ENCODE peak calls at places on chromosome 19, in seven cellular contexts. D, M, Y, E, U, S and A are unnamed samples.

GRCh38 chr19:41837981-41838708 is 6.3 kb downstream of the LYPD4 start:
- DNase-seq in U (no peak), E (no peak), S (no peak), D (no peak), Y (no peak), M (no peak), A (no peak)

GRCh38 chr19:1918975-1919374 is 13.8 kb downstream of the ADAT3 start:
- DNase-seq in D (no peak), U (no peak), E (no peak), S (no peak), M (no peak), Y (no peak), A (no peak)

GRCh38 chr19:56107626-56108351 is 13.3 kb downstream of the ZNF787 start:
- DNase-seq in M (peak; percentile 58), U (no peak), E (no peak), D (no peak), Y (no peak), S (no peak), A (no peak)

GRCh38 chr19:16213076-16213475 is 15.4 kb downstream of the AP1M1 start:
- DNase-seq in M (no peak), E (no peak), Y (no peak), S (no peak), U (no peak), D (no peak), A (no peak)

GRCh38 chr19:2210206-2210605 is 25.9 kb downstream of the PLEKHJ1 start:
- DNase-seq in S (no peak), D (no peak), M (no peak), U (no peak), E (no peak), Y (no peak), A (no peak)

GRCh38 chr19:38682872-38683392 is 35.5 kb downstream of the ACTN4 start:
- DNase-seq in M (no peak), D (no peak), Y (no peak), S (no peak), U (no peak), E (no peak), A (no peak)

GRCh38 chr19:38207543-38207942 is 16.5 kb downstream of the DPF1 start:
- DNase-seq in Y (no peak), U (peak; percentile 57), D (no peak), E (no peak), M (no peak), S (no peak), A (no peak)

GRCh38 chr19:35000647-35001501 is 751 bp downstream of the GRAMD1A start:
- DNase-seq in D (no peak), M (peak; percentile 66), S (no peak), Y (peak; percentile 43), E (no peak), U (no peak), A (no peak)

GRCh38 chr19:18057557-18057956 is 29.2 kb downstream of the IL12RB1 start:
- DNase-seq in U (no peak), Y (no peak), E (no peak), M (peak; percentile 33), D (peak; percentile 49), S (no peak), A (no peak)

GRCh38 chr19:35995655-35995993 is 636 bp downstream of the SDHAF1 start:
- DNase-seq in U (peak; percentile 77), S (no peak), Y (peak; percentile 65), D (no peak), E (peak; percentile 65), M (peak; percentile 58), A (no peak)

GRCh38 chr19:7251502-7251901 is 42.7 kb downstream of the INSR start:
- DNase-seq in U (no peak), S (no peak), E (no peak), Y (no peak), M (no peak), D (no peak), A (no peak)

GRCh38 chr19:19384486-19384885 is 21.0 kb upstream of the GATAD2A start:
- DNase-seq in U (no peak), E (no peak), S (no peak), Y (no peak), M (no peak), D (no peak), A (no peak)

GRCh38 chr19:19386373-19386869 is 19.1 kb upstream of the GATAD2A start:
- DNase-seq in Y (no peak), D (no peak), E (no peak), S (no peak), U (peak; percentile 55), M (no peak), A (no peak)

GRCh38 chr19:19387108-19387507 is 18.4 kb upstream of the GATAD2A start:
- DNase-seq in M (no peak), Y (no peak), S (no peak), D (no peak), U (no peak), E (no peak), A (no peak)

GRCh38 chr19:19385900-19386339 is 19.6 kb upstream of the GATAD2A start:
- DNase-seq in S (no peak), E (no peak), Y (peak; percentile 82), D (no peak), M (no peak), U (peak; percentile 74), A (peak; percentile 76)

DNA sequence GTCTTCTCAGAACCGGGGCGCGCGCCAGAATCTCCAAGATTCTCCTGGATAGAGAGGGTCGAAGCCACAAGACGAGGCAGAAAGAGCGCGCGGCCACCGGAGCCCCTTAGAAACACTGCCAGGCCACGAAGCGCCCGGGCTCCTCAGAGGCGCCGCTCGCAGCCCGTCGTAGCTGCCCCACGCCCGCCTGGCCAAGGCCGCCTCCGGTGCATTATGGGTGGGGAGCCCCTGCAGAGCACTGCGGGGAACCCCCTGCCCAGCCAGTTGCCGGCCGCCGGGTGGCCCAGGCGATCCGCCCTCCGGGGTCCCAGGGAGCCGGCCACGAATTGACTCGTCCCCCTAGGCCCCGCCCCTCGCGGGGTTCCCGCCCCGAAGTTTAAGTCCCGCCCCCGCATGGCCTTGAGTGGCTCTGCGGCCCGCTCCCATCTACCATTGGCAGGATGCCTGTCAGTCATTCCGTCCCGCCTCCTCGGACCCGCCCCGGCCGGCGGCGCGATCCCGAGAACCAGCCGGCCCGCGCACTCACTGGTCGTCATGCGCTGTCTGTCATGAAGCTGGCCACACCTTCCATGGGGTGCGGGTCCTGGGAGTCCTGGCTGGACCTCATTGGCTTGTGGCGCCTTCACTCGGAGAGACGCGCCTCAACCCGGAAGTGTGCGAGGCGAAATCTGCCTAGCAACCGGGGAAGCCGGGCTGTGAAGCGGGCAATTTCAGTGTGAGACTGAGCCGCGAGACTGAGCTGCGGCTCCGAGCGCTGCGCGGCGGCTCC is 20.2 kb upstream of the GATAD2A start:
- DNase-seq in M (peak; percentile 100), D (peak; percentile 99), S (peak; percentile 99), E (peak; percentile 100), U (peak; percentile 99), Y (peak; percentile 100), A (peak; percentile 100)
- TF ChIP-seq CTCF in M (peak; percentile 48), D (no peak), S (peak; percentile 24), E (peak; percentile 53), U (no peak), Y (no peak), A (no peak)

DNA sequence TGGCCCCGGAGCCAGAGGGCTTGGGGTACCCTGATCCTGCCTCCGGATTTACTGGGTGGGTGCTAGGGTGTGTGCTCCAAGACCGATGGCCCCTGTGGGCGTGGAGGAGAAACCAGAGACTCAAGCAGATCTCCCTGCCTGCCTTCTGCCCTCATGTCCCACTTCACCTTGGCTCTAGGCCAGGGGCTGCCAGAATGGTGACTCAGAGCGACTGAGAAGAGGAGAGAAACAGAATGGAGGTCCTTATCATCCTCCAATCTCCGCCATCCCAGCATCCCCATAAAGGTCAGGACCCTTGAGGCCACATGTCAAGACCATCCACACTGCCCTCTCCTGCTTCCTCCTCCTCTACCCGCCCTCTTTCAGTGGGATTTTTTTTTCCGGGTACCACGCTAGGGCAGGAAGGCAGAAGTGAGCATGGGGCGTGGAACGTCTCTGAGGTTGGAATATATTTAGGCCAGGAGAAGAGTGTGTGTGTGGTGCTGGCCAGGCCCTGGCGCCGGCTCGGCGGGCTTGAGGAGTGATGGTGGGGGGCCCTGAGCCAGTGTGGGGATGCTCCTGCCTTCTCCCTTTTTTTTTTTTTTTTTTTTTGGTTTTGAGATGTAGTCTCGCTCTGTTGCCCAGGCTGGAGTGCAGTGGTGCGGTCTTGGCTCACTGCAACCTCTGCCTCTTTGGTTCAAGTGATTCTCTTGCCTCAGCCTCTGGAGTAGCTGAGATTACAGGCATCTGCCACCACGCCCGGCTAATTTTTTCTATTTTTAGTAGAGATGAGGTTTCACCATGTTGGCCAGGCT is 22.3 kb downstream of the IER2 start:
- DNase-seq in M (peak; percentile 86), D (peak; percentile 74), Y (peak; percentile 54), S (no peak), E (peak; percentile 67), U (no peak), A (peak; percentile 92)
- H3K4me1 ChIP-seq in M (peaks cover 23% of the 10 kb centered on the region), D (no peaks in the 10 kb centered on the region), Y (no peaks in the 10 kb centered on the region), S (peaks cover 30% of the 10 kb centered on the region), E (no peaks in the 10 kb centered on the region), U (peaks cover 3% of the 10 kb centered on the region), A (peaks cover 55% of the 10 kb centered on the region)

GRCh38 chr19:12495002-12495802 is 10.6 kb upstream of the ZNF709 start:
- DNase-seq in S (peak; percentile 65), Y (peak; percentile 98), E (peak; percentile 87), M (peak; percentile 98), D (peak; percentile 91), U (peak; percentile 92), A (peak; percentile 96)
- TF ChIP-seq CTCF in S (no peak), Y (peak; percentile 37), E (peak; percentile 37), M (peak; percentile 59), D (peak; percentile 66), U (peak; percentile 60), A (no peak)

GRCh38 chr19:48922548-48923490 is 10.7 kb upstream of the DHDH start:
- DNase-seq in Y (no peak), D (no peak), M (no peak), E (no peak), U (no peak), S (no peak), A (no peak)
- H3K4me1 ChIP-seq in Y (no peaks in the 10 kb centered on the region), D (no peaks in the 10 kb centered on the region), M (peaks cover 6% of the 10 kb centered on the region), E (no peaks in the 10 kb centered on the region), U (no peaks in the 10 kb centered on the region), S (peaks cover 3% of the 10 kb centered on the region), A (peaks cover 7% of the 10 kb centered on the region)

GRCh38 chr19:29259153-29259552 is 46.2 kb upstream of the UQCRFS1 start:
- DNase-seq in Y (no peak), S (no peak), M (no peak), D (no peak), U (no peak), E (no peak), A (no peak)
- TF ChIP-seq CTCF in Y (peak; percentile 27), S (no peak), M (no peak), D (no peak), U (peak; percentile 13), E (no peak), A (no peak)